ENCODE peak calls at places on chromosome 7, in four cellular contexts. One of them, this sample, is unnamed.

GRCh38 chr7:20191044-20191867 is 25.9 kb downstream of the MACC1 start:
- DNase-seq in CD8-positive, alpha-beta T cell: no peak
- DNase-seq in psoas muscle: no peak
- DNase-seq in HFF-Myc: no peak
- DNase-seq in this sample: no peak

GRCh38 chr7:5523052-5523711 is 99.5 kb upstream of the TNRC18 start:
- DNase-seq in HFF-Myc: no peak
- DNase-seq in psoas muscle: no peak
- DNase-seq in CD8-positive, alpha-beta T cell: no peak
- DNase-seq in this sample: no peak

GRCh38 chr7:102390697-102391484 is 5.3 kb upstream of the PRKRIP1 start:
- DNase-seq in HFF-Myc: no peak
- DNase-seq in CD8-positive, alpha-beta T cell: peak; percentile 64
- DNase-seq in psoas muscle: peak; percentile 92
- DNase-seq in this sample: peak; percentile 69

GRCh38 chr7:31028417-31028988 is 23.6 kb upstream of the ADCYAP1R1 start:
- DNase-seq in CD8-positive, alpha-beta T cell: no peak
- DNase-seq in HFF-Myc: no peak
- DNase-seq in psoas muscle: no peak
- DNase-seq in this sample: no peak

GRCh38 chr7:23216021-23216420 is 30.6 kb upstream of the GPNMB start:
- DNase-seq in CD8-positive, alpha-beta T cell: no peak
- DNase-seq in HFF-Myc: no peak
- DNase-seq in psoas muscle: peak; percentile 57
- DNase-seq in this sample: no peak

GRCh38 chr7:14228341-14228740 is 238.9 kb upstream of the ETV1 start:
- DNase-seq in HFF-Myc: no peak
- DNase-seq in psoas muscle: no peak
- DNase-seq in CD8-positive, alpha-beta T cell: no peak
- DNase-seq in this sample: no peak

GRCh38 chr7:155953781-155954549 is 141.7 kb upstream of the SHH start:
- DNase-seq in HFF-Myc: no peak
- DNase-seq in psoas muscle: no peak
- DNase-seq in CD8-positive, alpha-beta T cell: no peak
- DNase-seq in this sample: no peak

GRCh38 chr7:41148521-41148951 is 554.4 kb downstream of the INHBA start:
- DNase-seq in HFF-Myc: peak; percentile 68
- DNase-seq in psoas muscle: no peak
- DNase-seq in CD8-positive, alpha-beta T cell: no peak
- DNase-seq in this sample: no peak

GRCh38 chr7:50793115-50793946 is 10.6 kb upstream of the GRB10 start:
- DNase-seq in psoas muscle: peak; percentile 88
- DNase-seq in CD8-positive, alpha-beta T cell: no peak
- DNase-seq in HFF-Myc: no peak
- DNase-seq in this sample: no peak

GRCh38 chr7:151936207-151936606 is 20.0 kb upstream of the GALNTL5 start:
- DNase-seq in CD8-positive, alpha-beta T cell: no peak
- DNase-seq in psoas muscle: no peak
- DNase-seq in HFF-Myc: no peak
- DNase-seq in this sample: no peak

GRCh38 chr7:115679976-115680375 is 350.6 kb downstream of the TFEC start:
- DNase-seq in CD8-positive, alpha-beta T cell: no peak
- DNase-seq in HFF-Myc: no peak
- DNase-seq in psoas muscle: no peak
- DNase-seq in this sample: no peak

GRCh38 chr7:95828824-95829428 is 56.6 kb downstream of the DYNC1I1 start:
- DNase-seq in HFF-Myc: no peak
- DNase-seq in psoas muscle: no peak
- DNase-seq in CD8-positive, alpha-beta T cell: no peak
- DNase-seq in this sample: no peak

GRCh38 chr7:45917658-45918057 is 3.4 kb downstream of the IGFBP3 start:
- DNase-seq in HFF-Myc: peak; percentile 33
- DNase-seq in CD8-positive, alpha-beta T cell: peak; percentile 58
- DNase-seq in psoas muscle: peak; percentile 88
- DNase-seq in this sample: peak; percentile 62

GRCh38 chr7:44275829-44276570 is 49.4 kb downstream of the CAMK2B start:
- DNase-seq in psoas muscle: peak; percentile 37
- DNase-seq in CD8-positive, alpha-beta T cell: no peak
- DNase-seq in HFF-Myc: no peak
- DNase-seq in this sample: no peak

GRCh38 chr7:32257632-32258031 is 187.4 kb upstream of the PDE1C start:
- DNase-seq in HFF-Myc: no peak
- DNase-seq in CD8-positive, alpha-beta T cell: no peak
- DNase-seq in psoas muscle: no peak
- DNase-seq in this sample: no peak

GRCh38 chr7:67616517-67616916 is 619.9 kb downstream of the TYW1 start:
- DNase-seq in CD8-positive, alpha-beta T cell: no peak
- DNase-seq in HFF-Myc: no peak
- DNase-seq in psoas muscle: no peak
- DNase-seq in this sample: no peak

GRCh38 chr7:67621704-67622103 is 625.1 kb downstream of the TYW1 start:
- DNase-seq in CD8-positive, alpha-beta T cell: no peak
- DNase-seq in HFF-Myc: no peak
- DNase-seq in psoas muscle: no peak
- DNase-seq in this sample: no peak

GRCh38 chr7:67620216-67620933 is 623.7 kb downstream of the TYW1 start:
- DNase-seq in HFF-Myc: no peak
- DNase-seq in CD8-positive, alpha-beta T cell: no peak
- DNase-seq in psoas muscle: no peak
- DNase-seq in this sample: no peak

GRCh38 chr7:67614843-67615242 is 618.2 kb downstream of the TYW1 start:
- DNase-seq in HFF-Myc: no peak
- DNase-seq in psoas muscle: no peak
- DNase-seq in CD8-positive, alpha-beta T cell: no peak
- DNase-seq in this sample: no peak

DNA sequence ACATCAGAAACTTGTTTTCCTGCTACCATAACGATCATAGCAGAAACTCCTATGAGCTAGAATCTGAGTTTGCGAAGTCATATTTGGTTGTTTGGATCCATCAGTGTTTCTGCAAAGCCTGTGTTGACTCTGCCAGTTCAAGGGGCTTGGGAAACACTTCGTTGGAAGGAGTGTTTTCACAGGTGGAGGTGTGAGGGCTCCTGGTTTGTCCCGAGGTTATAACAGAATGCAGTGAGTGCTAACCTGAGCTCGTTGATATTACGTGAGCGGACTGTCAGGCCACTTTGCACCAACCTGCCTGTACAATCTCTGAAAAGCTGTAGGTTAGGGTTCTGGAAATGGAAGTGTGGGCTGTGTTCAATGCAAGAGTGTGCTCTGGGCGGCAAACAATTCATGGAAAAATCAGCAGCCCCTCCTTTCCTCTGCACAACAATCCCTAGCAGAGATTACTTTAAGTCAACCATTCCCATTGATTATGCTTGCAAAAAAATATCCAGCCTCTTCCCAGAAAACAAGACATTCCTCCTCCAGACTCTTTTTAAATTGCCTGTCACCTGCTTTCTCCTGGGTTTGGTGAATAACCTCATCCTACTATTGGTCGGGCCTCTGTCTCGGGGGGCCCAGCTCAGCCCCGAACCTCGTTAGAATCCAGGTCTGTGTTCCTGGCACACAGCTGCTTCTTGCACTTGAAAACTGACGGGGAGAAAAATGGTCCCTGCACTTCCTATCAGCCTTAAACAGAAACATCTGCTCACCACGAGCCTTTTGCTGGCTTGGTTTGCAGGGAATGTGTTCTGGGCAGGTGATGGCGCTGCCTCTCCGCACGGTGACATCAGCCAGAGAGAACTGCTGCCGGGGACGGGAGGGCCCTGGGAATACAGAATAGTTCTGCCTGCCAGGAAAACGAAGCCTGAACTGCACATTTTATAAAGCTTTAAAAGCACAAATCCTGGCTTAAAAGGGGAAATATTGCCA is 622.2 kb downstream of the TYW1 start:
- DNase-seq in HFF-Myc: no peak
- DNase-seq in CD8-positive, alpha-beta T cell: no peak
- DNase-seq in psoas muscle: no peak
- DNase-seq in this sample: no peak
- TF ChIP-seq CTCF in HFF-Myc: no peak
- TF ChIP-seq CTCF in CD8-positive, alpha-beta T cell: no peak
- TF ChIP-seq CTCF in psoas muscle: no peak
- TF ChIP-seq CTCF in this sample: no peak

GRCh38 chr7:135232720-135233119 is 918 bp upstream of the STRA8 start:
- DNase-seq in psoas muscle: no peak
- DNase-seq in HFF-Myc: no peak
- DNase-seq in CD8-positive, alpha-beta T cell: no peak
- DNase-seq in this sample: no peak
- TF ChIP-seq CTCF in psoas muscle: no peak
- TF ChIP-seq CTCF in HFF-Myc: peak; percentile 45
- TF ChIP-seq CTCF in CD8-positive, alpha-beta T cell: no peak
- TF ChIP-seq CTCF in this sample: no peak

GRCh38 chr7:92527300-92528187 is 776 bp downstream of the PEX1 start:
- DNase-seq in HFF-Myc: peak; percentile 12
- DNase-seq in psoas muscle: peak; percentile 59
- DNase-seq in CD8-positive, alpha-beta T cell: peak; percentile 51
- DNase-seq in this sample: peak; percentile 33
- TF ChIP-seq CTCF in HFF-Myc: no peak
- TF ChIP-seq CTCF in psoas muscle: no peak
- TF ChIP-seq CTCF in CD8-positive, alpha-beta T cell: no peak
- TF ChIP-seq CTCF in this sample: no peak

DNA sequence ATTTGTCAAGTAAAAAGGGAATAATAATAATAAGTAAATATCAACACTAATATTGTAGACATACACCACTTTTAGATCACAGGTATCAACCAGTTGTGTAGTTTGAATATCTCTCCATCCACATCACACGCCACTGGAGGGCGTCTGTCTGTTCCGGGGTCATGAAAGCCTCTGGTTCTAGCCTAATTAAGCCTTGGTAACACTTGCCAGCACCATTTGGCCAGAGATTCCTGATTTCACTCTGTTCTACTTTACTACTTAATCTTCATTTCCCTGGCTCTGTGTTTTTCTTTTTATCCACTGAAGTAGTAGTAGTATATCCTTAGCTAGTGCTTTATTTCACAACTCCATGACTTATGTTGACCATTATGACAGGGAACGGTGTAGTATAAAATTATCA is 285.6 kb upstream of the POM121L12 start:
- DNase-seq in CD8-positive, alpha-beta T cell: no peak
- DNase-seq in psoas muscle: no peak
- DNase-seq in HFF-Myc: no peak
- DNase-seq in this sample: no peak
- TF ChIP-seq CTCF in CD8-positive, alpha-beta T cell: no peak
- TF ChIP-seq CTCF in psoas muscle: no peak
- TF ChIP-seq CTCF in HFF-Myc: no peak
- TF ChIP-seq CTCF in this sample: no peak

DNA sequence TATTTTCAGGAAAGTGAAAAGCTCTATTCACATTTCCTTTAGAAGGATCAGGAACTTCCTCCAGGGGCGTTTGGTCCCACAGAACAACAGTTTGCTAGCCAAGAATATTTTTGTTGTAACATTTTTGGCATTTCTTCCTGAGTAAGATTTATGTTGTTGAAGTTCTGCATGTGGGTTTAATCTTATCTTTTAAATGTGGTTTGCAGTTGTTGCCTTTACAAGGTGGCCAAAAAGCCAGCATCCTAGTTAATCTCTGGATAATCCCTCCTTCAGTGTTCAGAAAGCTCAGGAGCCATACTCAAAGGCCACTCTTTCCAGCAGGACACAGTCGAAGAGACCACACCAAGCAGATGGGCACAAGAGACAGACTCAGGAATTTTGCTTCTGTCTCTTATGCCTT is 30.0 kb downstream of the SLC26A4 start:
- DNase-seq in HFF-Myc: no peak
- DNase-seq in psoas muscle: no peak
- DNase-seq in CD8-positive, alpha-beta T cell: no peak
- DNase-seq in this sample: no peak
- TF ChIP-seq CTCF in HFF-Myc: no peak
- TF ChIP-seq CTCF in psoas muscle: no peak
- TF ChIP-seq CTCF in CD8-positive, alpha-beta T cell: no peak
- TF ChIP-seq CTCF in this sample: no peak

GRCh38 chr7:144659211-144659610 is 176.6 kb downstream of the TPK1 start:
- DNase-seq in HFF-Myc: no peak
- DNase-seq in psoas muscle: no peak
- DNase-seq in CD8-positive, alpha-beta T cell: no peak
- DNase-seq in this sample: no peak

GRCh38 chr7:144653449-144653848 is 182.4 kb downstream of the TPK1 start:
- DNase-seq in psoas muscle: no peak
- DNase-seq in CD8-positive, alpha-beta T cell: no peak
- DNase-seq in HFF-Myc: no peak
- DNase-seq in this sample: no peak

DNA sequence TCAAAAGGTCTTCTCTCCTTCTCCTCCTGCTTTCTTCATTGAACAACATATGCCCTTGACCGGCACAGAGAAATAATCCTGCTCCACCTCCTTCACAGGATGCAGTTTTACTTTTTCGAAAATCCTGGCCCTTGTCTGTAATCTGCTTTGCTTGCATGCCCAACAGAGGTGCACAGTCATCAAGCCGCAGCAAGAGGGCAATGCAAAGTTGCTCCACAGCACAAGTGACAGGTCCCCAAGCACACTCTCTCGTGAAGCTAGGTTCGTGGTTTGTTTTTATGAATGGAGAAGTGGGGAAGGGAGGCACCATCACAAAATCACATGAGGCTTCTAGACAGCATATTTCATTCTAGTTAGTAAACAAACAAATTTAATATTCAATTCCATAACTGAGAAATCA is 178.9 kb downstream of the TPK1 start:
- DNase-seq in CD8-positive, alpha-beta T cell: no peak
- DNase-seq in psoas muscle: no peak
- DNase-seq in HFF-Myc: no peak
- DNase-seq in this sample: no peak
- TF ChIP-seq CTCF in CD8-positive, alpha-beta T cell: no peak
- TF ChIP-seq CTCF in psoas muscle: no peak
- TF ChIP-seq CTCF in HFF-Myc: no peak
- TF ChIP-seq CTCF in this sample: no peak

GRCh38 chr7:139981533-139981932 is 81.2 kb downstream of the PARP12 start:
- DNase-seq in psoas muscle: no peak
- DNase-seq in CD8-positive, alpha-beta T cell: no peak
- DNase-seq in HFF-Myc: no peak
- DNase-seq in this sample: no peak

GRCh38 chr7:139982927-139983925 is 79.5 kb downstream of the PARP12 start:
- DNase-seq in HFF-Myc: no peak
- DNase-seq in psoas muscle: no peak
- DNase-seq in CD8-positive, alpha-beta T cell: no peak
- DNase-seq in this sample: no peak

GRCh38 chr7:139985811-139986210 is 76.9 kb downstream of the PARP12 start:
- DNase-seq in psoas muscle: no peak
- DNase-seq in CD8-positive, alpha-beta T cell: no peak
- DNase-seq in HFF-Myc: no peak
- DNase-seq in this sample: no peak

GRCh38 chr7:139987691-139988516 is 74.8 kb downstream of the PARP12 start:
- DNase-seq in HFF-Myc: no peak
- DNase-seq in CD8-positive, alpha-beta T cell: no peak
- DNase-seq in psoas muscle: no peak
- DNase-seq in this sample: no peak

GRCh38 chr7:139984642-139985539 is 77.9 kb downstream of the PARP12 start:
- DNase-seq in HFF-Myc: no peak
- DNase-seq in psoas muscle: no peak
- DNase-seq in CD8-positive, alpha-beta T cell: no peak
- DNase-seq in this sample: no peak
- TF ChIP-seq CTCF in HFF-Myc: no peak
- TF ChIP-seq CTCF in psoas muscle: no peak
- TF ChIP-seq CTCF in CD8-positive, alpha-beta T cell: no peak
- TF ChIP-seq CTCF in this sample: no peak

GRCh38 chr7:81430761-81431160 is 339.1 kb downstream of the HGF start:
- DNase-seq in HFF-Myc: no peak
- DNase-seq in CD8-positive, alpha-beta T cell: no peak
- DNase-seq in psoas muscle: no peak
- DNase-seq in this sample: no peak
- TF ChIP-seq CTCF in HFF-Myc: no peak
- TF ChIP-seq CTCF in CD8-positive, alpha-beta T cell: no peak
- TF ChIP-seq CTCF in psoas muscle: no peak
- TF ChIP-seq CTCF in this sample: no peak

This sample was measured in activated B cell treated with CpG ODN at 0.5 μM for 24 hours.